ENCODE peak calls at places on chromosomes 12 and 14, in four cellular contexts. M is renal cortical epithelial cell, G is posterior vena cava, W is pulmonary artery endothelial cell. O is an unnamed sample.
A peak's percentile ranks its signal among the peaks of the same experiment; 100 is the strongest.

GRCh38 chr12:14514154-14514842 is 53.4 kb downstream of the PLBD1 start:
- DNase-seq in M (peak; percentile 79), G (no peak), W (no peak), O (no peak)

GRCh38 chr12:18794000-18794399 is 56.1 kb downstream of the CAPZA3 start:
- DNase-seq in M (peak; percentile 65), G (no peak), W (no peak), O (no peak)

GRCh38 chr12:2051700-2052625 is 824 bp upstream of the CACNA1C start:
- DNase-seq in M (no peak), G (no peak), W (no peak), O (no peak)

GRCh38 chr14:23930742-23931141 is 22.8 kb upstream of the DHRS4 start:
- DNase-seq in M (no peak), G (no peak), W (no peak), O (no peak)

GRCh38 chr14:100738704-100739131 is 12.0 kb downstream of the DLK1 start:
- DNase-seq in M (no peak), G (peak; percentile 46), W (no peak), O (peak; percentile 90)

GRCh38 chr14:97762386-97762785 is 965.2 kb downstream of the VRK1 start:
- DNase-seq in M (no peak), G (no peak), W (no peak), O (no peak)

GRCh38 chr12:7905071-7905470 is 30.9 kb downstream of the SLC2A3 start:
- DNase-seq in M (peak; percentile 26), G (no peak), W (peak; percentile 13), O (no peak)

GRCh38 chr14:62528296-62528695 is 517.0 kb downstream of the KCNH5 start:
- DNase-seq in M (no peak), G (no peak), W (no peak), O (no peak)

GRCh38 chr12:100234166-100234565 is 32.7 kb downstream of the DEPDC4 start:
- DNase-seq in M (peak; percentile 48), G (no peak), W (no peak), O (no peak)

GRCh38 chr14:20412422-20412821 is 879 bp downstream of the TEP1 start:
- DNase-seq in M (peak; percentile 26), G (no peak), W (no peak), O (no peak)

GRCh38 chr14:77909911-77910310 is 110.0 kb downstream of the ADCK1 start:
- DNase-seq in M (no peak), G (peak; percentile 16), W (no peak), O (no peak)

GRCh38 chr14:34355584-34356266 is 106.3 kb downstream of the SPTSSA start:
- DNase-seq in M (peak; percentile 89), G (no peak), W (peak; percentile 2), O (no peak)

GRCh38 chr12:96073346-96074336 is 38.3 kb upstream of the LTA4H start:
- DNase-seq in M (peak; percentile 74), G (no peak), W (no peak), O (no peak)

GRCh38 chr12:89389755-89390661 is 37.7 kb upstream of the DUSP6 start:
- DNase-seq in M (peak; percentile 88), G (no peak), W (peak; percentile 77), O (no peak)

GRCh38 chr14:27026097-27026496 is 428.3 kb upstream of the NOVA1 start:
- DNase-seq in M (no peak), G (no peak), W (no peak), O (no peak)

O was measured in chondrocyte.